ENCODE peak calls at places on chromosomes 11 and 22, in four cellular contexts. P, I, R and Q are unnamed samples.

GRCh38 chr22:20229916-20230775 is 38.0 kb downstream of the RTN4R start:
- DNase-seq in P (no peak), I (no peak), R (no peak), Q (no peak)

GRCh38 chr11:77140231-77140959 is 12.3 kb downstream of the MYO7A start:
- DNase-seq in P (peak), I (no peak), R (no peak), Q (peak)

GRCh38 chr11:72321381-72321996 is 77.5 kb upstream of the PHOX2A start:
- DNase-seq in P (no peak), I (no peak), R (peak), Q (no peak)

GRCh38 chr11:19906126-19906525 is 193.5 kb downstream of the NAV2 start:
- DNase-seq in P (no peak), I (no peak), R (no peak), Q (no peak)

GRCh38 chr11:98194611-98195010 is 826.1 kb upstream of the CNTN5 start:
- DNase-seq in P (no peak), I (no peak), R (no peak), Q (no peak)

GRCh38 chr11:128467610-128468041 is 119.7 kb downstream of the ETS1 start:
- DNase-seq in P (peak), I (no peak), R (peak), Q (no peak)

GRCh38 chr11:19546325-19546724 is 166.3 kb upstream of the NAV2 start:
- DNase-seq in P (no peak), I (no peak), R (no peak), Q (no peak)

GRCh38 chr11:83275888-83276641 is 10.1 kb downstream of the CCDC90B start:
- DNase-seq in P (no peak), I (no peak), R (no peak), Q (no peak)

GRCh38 chr22:46941958-46942815 is 179.7 kb downstream of the TBC1D22A start:
- DNase-seq in P (no peak), I (no peak), R (no peak), Q (no peak)

GRCh38 chr11:128336203-128336602 is 251.2 kb downstream of the ETS1 start:
- DNase-seq in P (no peak), I (no peak), R (peak), Q (no peak)

GRCh38 chr11:111186308-111186967 is 59.1 kb upstream of the POU2AF2 start:
- DNase-seq in P (no peak), I (no peak), R (no peak), Q (no peak)

GRCh38 chr11:108754901-108755625 is 90.2 kb downstream of the DDX10 start:
- DNase-seq in P (no peak), I (no peak), R (no peak), Q (no peak)

GRCh38 chr22:43346521-43346929 is 3.4 kb upstream of the SCUBE1 start:
- DNase-seq in P (peak), I (no peak), R (peak), Q (peak)

GRCh38 chr11:85685820-85686459 is at the start of gene CCDC89:
- DNase-seq in P (no peak), I (no peak), R (peak), Q (no peak)

DNA sequence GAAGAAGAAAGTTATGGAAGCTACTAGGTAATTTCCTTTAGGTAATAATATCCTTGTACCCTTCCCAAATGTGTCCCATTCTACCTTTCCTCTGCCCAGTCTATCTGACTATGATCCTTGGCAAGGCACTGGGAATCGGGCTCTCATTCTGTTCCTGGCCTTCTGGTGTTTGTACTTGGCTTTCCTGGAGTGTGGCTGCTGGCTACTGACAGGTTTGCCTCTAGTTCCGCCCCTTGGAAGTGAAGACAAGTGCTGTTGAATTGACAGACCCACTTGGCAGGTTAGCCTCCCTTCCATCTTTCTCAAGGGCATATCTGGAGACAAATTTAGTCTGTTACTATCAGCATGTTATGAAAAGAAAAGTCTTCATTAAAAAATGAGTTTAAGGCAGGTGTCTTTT is 287.2 kb upstream of the PDGFD start:
- DNase-seq in P (no peak), I (no peak), R (no peak), Q (no peak)
- TF ChIP-seq SUZ12 in P (no peak), I (no peak), R (no peak), Q (no peak)

GRCh38 chr11:30879322-30880020 is 293.3 kb upstream of the MPPED2 start:
- DNase-seq in P (no peak), I (no peak), R (no peak), Q (no peak)
- H3K9ac ChIP-seq in P (no peak), I (no peak), R (no peak), Q (no peak)

DNA sequence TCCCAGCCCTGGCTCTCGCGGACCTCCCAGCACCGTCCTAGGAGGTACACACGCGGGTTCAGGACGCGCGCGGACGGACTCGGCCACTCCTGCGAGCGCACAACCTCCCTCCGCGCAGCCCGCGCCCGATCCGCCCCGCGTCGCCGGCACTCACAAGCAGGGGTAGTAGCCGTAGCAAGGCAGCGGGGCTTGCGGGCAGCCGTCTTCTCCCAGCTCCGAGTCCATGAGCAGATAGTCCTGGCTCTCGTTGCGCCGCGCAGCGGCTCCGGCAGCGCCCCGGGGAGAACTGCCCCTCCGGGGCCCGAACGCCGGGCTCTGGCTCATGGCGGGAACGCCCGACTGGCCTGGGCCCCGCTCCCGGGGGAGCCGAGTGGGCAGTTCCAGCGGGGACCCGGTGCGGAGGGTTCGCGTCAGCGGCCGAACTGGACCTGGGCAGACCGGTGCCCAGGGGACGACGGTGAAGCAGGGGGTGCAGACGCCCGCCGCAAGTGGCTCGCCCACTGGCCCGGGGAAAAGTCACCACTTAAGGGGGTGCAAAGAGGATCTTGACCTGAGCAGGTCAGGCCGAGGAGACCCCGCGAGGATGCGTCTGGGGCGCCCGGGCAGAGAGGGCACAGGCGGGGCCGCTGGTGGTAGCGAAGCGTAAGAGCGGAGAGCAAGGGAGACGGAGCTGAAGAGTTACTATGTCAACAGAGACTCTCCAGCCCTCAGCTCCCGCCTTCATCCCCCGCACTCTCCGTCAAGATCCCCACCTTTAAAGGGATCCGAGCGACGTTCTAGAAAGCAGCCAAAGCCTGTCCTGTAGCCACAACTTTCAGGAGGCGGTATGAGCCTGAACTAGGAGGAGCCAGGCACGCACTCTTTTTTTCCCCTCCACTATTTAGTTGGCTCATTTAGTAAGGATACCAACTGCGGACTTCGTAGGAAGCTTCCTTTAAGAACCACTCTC is at the start of gene TRPC6:
- DNase-seq in P (no peak), I (no peak), R (no peak), Q (peak)
- TF ChIP-seq SUZ12 in P (peak), I (no peak), R (no peak), Q (no peak)

GRCh38 chr11:114086394-114086793 is 26.9 kb downstream of the ZBTB16 start:
- DNase-seq in P (no peak), I (no peak), R (no peak), Q (no peak)
- H3K9ac ChIP-seq in P (no peak), I (no peak), R (no peak), Q (no peak)

GRCh38 chr22:26893711-26894110 is 236.3 kb downstream of the MIAT start:
- DNase-seq in P (no peak), I (no peak), R (no peak), Q (peak)
- TF ChIP-seq SUZ12 in P (no peak), I (no peak), R (no peak), Q (no peak)

GRCh38 chr11:1007279-1007678 is 29.2 kb downstream of the MUC6 start:
- DNase-seq in P (no peak), I (no peak), R (no peak), Q (no peak)
- H3K9ac ChIP-seq in P (no peak), I (no peak), R (no peak), Q (no peak)

DNA sequence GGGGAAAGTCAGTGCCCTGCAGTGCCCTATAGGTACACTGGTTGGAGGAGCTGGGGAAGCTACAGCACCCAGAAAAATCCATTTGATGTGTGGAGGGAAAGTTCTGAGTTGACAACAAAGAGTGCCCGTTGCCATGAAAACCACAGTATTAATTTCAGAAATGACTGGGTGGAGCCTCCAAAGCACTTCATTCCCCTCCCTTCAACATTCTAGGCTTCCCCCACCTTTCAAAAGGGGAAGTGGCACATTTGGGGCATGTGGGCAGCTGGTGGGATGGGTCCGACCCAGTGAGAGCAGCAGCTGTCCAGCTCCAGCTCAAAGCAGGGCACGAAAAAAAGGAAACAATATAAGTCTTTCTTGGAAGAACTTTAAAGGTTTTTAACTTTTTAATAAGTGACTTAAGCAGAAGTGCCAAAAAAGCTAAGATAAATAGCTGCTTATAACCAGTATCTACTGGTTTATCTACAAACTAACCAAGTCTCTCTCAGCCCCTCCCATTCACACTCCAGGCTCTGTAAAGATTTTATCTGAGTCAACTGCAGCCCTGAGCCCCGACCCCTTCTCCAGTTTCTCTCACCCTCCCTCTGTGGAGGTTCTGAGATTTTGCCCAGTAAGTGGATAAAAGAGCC is 9.0 kb upstream of the AHNAK start:
- DNase-seq in P (no peak), I (peak), R (no peak), Q (no peak)
- TF ChIP-seq SUZ12 in P (no peak), I (no peak), R (no peak), Q (no peak)